ENCODE peak calls at places on chromosomes 7 and 10, in six cellular contexts. Y is activated CD4-positive, CD25-positive, alpha-beta regulatory T cell; W is T-helper 2 cell; L is HepG2; M is activated effector memory CD4-positive, alpha-beta T cell treated with anti-CD3 and anti-CD28 coated beads, Interleukin-2, amount 50 U/mL, for 16 hours; P is HTR-8/SVneo. B is an unnamed sample.

GRCh38 chr10:107800061-107800460 is 635.6 kb upstream of the SORCS1 start:
- DNase-seq in Y (no peak), W (no peak), L (no peak), M (no peak), P (no peak), B (no peak)

GRCh38 chr10:113560071-113560470 is 7.2 kb downstream of the HABP2 start:
- DNase-seq in Y (no peak), W (no peak), L (no peak), M (no peak), P (no peak), B (no peak)

GRCh38 chr7:133910761-133911160 is 216.4 kb upstream of the LRGUK start:
- DNase-seq in Y (no peak), W (no peak), L (no peak), M (no peak), P (no peak), B (no peak)

GRCh38 chr7:133315332-133316040 is 62.6 kb downstream of the EXOC4 start:
- DNase-seq in Y (no peak), W (no peak), L (no peak), M (no peak), P (no peak), B (no peak)

GRCh38 chr10:23037561-23037960 is 57.8 kb upstream of the MSRB2 start:
- DNase-seq in Y (no peak), W (no peak), L (no peak), M (no peak), P (no peak), B (no peak)

GRCh38 chr7:100127866-100128601 is 1.3 kb downstream of the MBLAC1 start:
- DNase-seq in Y (no peak), W (no peak), L (no peak), M (peak), P (peak), B (no peak)

GRCh38 chr7:4074994-4075393 is 607.1 kb upstream of the FOXK1 start:
- DNase-seq in Y (no peak), W (no peak), L (no peak), M (no peak), P (no peak), B (no peak)

GRCh38 chr10:92527716-92528115 is 46.2 kb downstream of the IDE start:
- DNase-seq in Y (no peak), W (no peak), L (no peak), M (no peak), P (no peak), B (no peak)

GRCh38 chr10:65861249-65861648 is 1064.6 kb upstream of the LRRTM3 start:
- DNase-seq in Y (no peak), W (no peak), L (no peak), M (no peak), P (no peak), B (no peak)

B was measured in neuronal stem cell.